ENCODE peak calls at places on chromosomes 16 and 17, in five cellular contexts. A is neural progenitor cell, T is heart right ventricle, Z is H1, J is stomach. Q is an unnamed sample.

GRCh38 chr16:46898006-46898405 is 13.8 kb downstream of the GPT2 start:
- DNase-seq in T (peak; percentile 34), Z (no peak), A (no peak), J (no peak), Q (no peak)

GRCh38 chr17:45231481-45232116 is 9.9 kb downstream of the FMNL1 start:
- DNase-seq in T (peak; percentile 39), A (peak; percentile 68), Z (peak; percentile 78), J (peak; percentile 56), Q (peak; percentile 59)

GRCh38 chr17:71229036-71229435 is 891.8 kb upstream of the SOX9 start:
- DNase-seq in J (no peak), T (no peak), A (no peak), Z (no peak), Q (no peak)

GRCh38 chr16:50190292-50190691 is 37.2 kb downstream of the TENT4B start:
- DNase-seq in T (no peak), Z (no peak), J (no peak), A (no peak), Q (no peak)

GRCh38 chr17:979211-979538 is 401 bp downstream of the NXN start:
- DNase-seq in T (no peak), Z (no peak), J (no peak), A (no peak), Q (no peak)

GRCh38 chr16:78925071-78925714 is 675.3 kb downstream of the MAF start:
- DNase-seq in J (peak; percentile 51), T (peak; percentile 23), A (peak; percentile 28), Z (peak; percentile 65), Q (no peak)

GRCh38 chr17:53919356-53919755 is 96.6 kb downstream of the KIF2B start:
- DNase-seq in J (no peak), T (no peak), Z (no peak), A (no peak), Q (no peak)

GRCh38 chr17:49285716-49286115 is 55.1 kb upstream of the PHOSPHO1 start:
- DNase-seq in T (no peak), J (no peak), Z (no peak), A (peak; percentile 17), Q (no peak)

GRCh38 chr17:75240394-75241142 is 20.8 kb downstream of the GGA3 start:
- DNase-seq in T (no peak), A (peak; percentile 88), Z (peak; percentile 91), J (no peak), Q (no peak)

GRCh38 chr17:17837966-17838962 is 1.5 kb upstream of the SREBF1 start:
- DNase-seq in J (no peak), A (peak; percentile 41), T (peak; percentile 52), Z (peak; percentile 72), Q (peak; percentile 87)

GRCh38 chr17:16583781-16584180 is 14.8 kb upstream of the ZNF287 start:
- DNase-seq in T (no peak), A (no peak), J (no peak), Z (no peak), Q (no peak)

GRCh38 chr17:80871341-80871740 is 120.3 kb upstream of the CHMP6 start:
- DNase-seq in J (no peak), T (no peak), A (no peak), Z (no peak), Q (no peak)

GRCh38 chr16:82876951-82877350 is 250.2 kb downstream of the CDH13 start:
- DNase-seq in J (no peak), T (no peak), Z (no peak), A (no peak), Q (no peak)

GRCh38 chr17:74779948-74780400 is 3.8 kb upstream of the NAT9 start:
- DNase-seq in Z (no peak), A (no peak), J (peak; percentile 35), T (no peak), Q (no peak)

GRCh38 chr16:17887963-17888362 is 417.2 kb upstream of the XYLT1 start:
- DNase-seq in A (no peak), J (no peak), Z (no peak), T (no peak), Q (no peak)

GRCh38 chr17:36209575-36209974 is 1.3 kb upstream of the CCL4L2 start:
- DNase-seq in J (no peak), Z (no peak), T (no peak), A (no peak), Q (no peak)

GRCh38 chr16:17497648-17498047 is 26.9 kb upstream of the XYLT1 start:
- DNase-seq in A (no peak), J (no peak), Z (no peak), T (no peak), Q (no peak)

GRCh38 chr16:53744449-53744848 is 40.5 kb downstream of the FTO start:
- DNase-seq in Z (no peak), J (no peak), T (no peak), A (no peak), Q (no peak)

GRCh38 chr17:7838291-7839075 is 4.5 kb downstream of the KDM6B start:
- DNase-seq in J (no peak), T (no peak), Z (no peak), A (peak; percentile 92), Q (no peak)

GRCh38 chr17:8793649-8794048 is 5.5 kb downstream of the MFSD6L start:
- DNase-seq in T (no peak), J (no peak), A (no peak), Z (no peak), Q (no peak)

GRCh38 chr17:9880582-9880999 is 24.5 kb downstream of the RCVRN start:
- DNase-seq in Z (no peak), J (no peak), T (no peak), A (no peak), Q (no peak)

GRCh38 chr16:57264381-57264780 is 19.3 kb downstream of the ARL2BP start:
- DNase-seq in T (no peak), A (no peak), J (no peak), Z (no peak), Q (peak; percentile 33)

GRCh38 chr17:54901230-54901847 is 687 bp downstream of the TOM1L1 start:
- DNase-seq in Z (no peak), T (no peak), A (no peak), J (no peak), Q (no peak)

GRCh38 chr16:2486645-2487516 is 12.0 kb downstream of the TBC1D24 start:
- DNase-seq in Z (no peak), J (peak; percentile 81), T (peak; percentile 59), A (peak; percentile 52), Q (no peak)

GRCh38 chr17:77968788-77969187 is 10.3 kb downstream of the TNRC6C start:
- DNase-seq in J (no peak), Z (no peak), T (no peak), A (no peak), Q (no peak)

GRCh38 chr17:48440660-48441059 is 10.6 kb upstream of the SKAP1 start:
- DNase-seq in T (no peak), Z (no peak), A (no peak), J (no peak), Q (no peak)

GRCh38 chr17:5486206-5487124 is at the start of gene MIS12:
- DNase-seq in J (peak; percentile 98), Z (peak; percentile 91), T (peak; percentile 93), A (peak; percentile 99), Q (peak; percentile 99)

GRCh38 chr16:23509441-23509754 is 896 bp downstream of the GGA2 start:
- DNase-seq in J (no peak), A (no peak), Z (no peak), T (no peak), Q (no peak)
- H3K27ac ChIP-seq in J (peak overlapping the region; percentile 88), A (peak overlapping the region; percentile 79), Z (no peak overlapping the region), T (peak overlapping the region; percentile 43), Q (no peak overlapping the region)

GRCh38 chr17:27605409-27605808 is 25.6 kb upstream of the LGALS9 start:
- DNase-seq in A (no peak), T (no peak), Z (no peak), J (no peak), Q (no peak)

GRCh38 chr17:27602721-27603445 is 28.1 kb upstream of the LGALS9 start:
- DNase-seq in J (peak; percentile 86), Z (peak; percentile 93), A (peak; percentile 86), T (peak; percentile 69), Q (peak; percentile 81)

GRCh38 chr17:27603870-27604794 is 26.9 kb upstream of the LGALS9 start:
- DNase-seq in Z (no peak), T (no peak), J (peak; percentile 75), A (no peak), Q (no peak)

GRCh38 chr17:27601975-27602302 is 29.0 kb upstream of the LGALS9 start:
- DNase-seq in J (no peak), A (no peak), T (no peak), Z (no peak), Q (no peak)

DNA sequence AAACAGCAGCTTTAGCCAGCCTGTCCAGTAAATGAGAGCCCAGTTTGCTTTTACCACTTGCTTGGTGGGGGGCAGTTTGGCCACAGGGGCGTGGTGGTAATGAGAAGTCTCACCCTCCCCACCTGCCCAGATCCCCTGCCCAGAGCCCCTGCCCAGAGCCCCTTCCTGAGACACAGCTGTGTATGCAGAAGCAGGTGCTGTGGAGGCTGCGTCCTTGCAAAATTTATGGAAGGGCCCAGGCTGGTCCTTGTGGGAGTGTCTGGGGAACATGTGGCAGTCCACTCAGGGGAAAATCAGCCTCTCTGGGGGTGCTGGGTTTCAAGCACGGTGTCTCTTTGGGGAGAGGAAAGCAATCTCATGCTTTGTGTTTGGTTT is 27.6 kb upstream of the LGALS9 start:
- DNase-seq in Z (no peak), T (no peak), J (no peak), A (no peak), Q (no peak)
- TF ChIP-seq CTCF in Z (no peak), T (no peak), J (no peak), A (no peak), Q (no peak)

GRCh38 chr16:69188716-69189115 is 1.8 kb downstream of the SNTB2 start:
- DNase-seq in T (no peak), A (peak; percentile 22), Z (no peak), J (no peak), Q (no peak)
- H3K27ac ChIP-seq in T (no peak overlapping the region), A (no peak overlapping the region), Z (no peak overlapping the region), J (peak overlapping the region; percentile 98), Q (no peak overlapping the region)

GRCh38 chr16:88541109-88541508 is 29.1 kb upstream of the ZC3H18 start:
- DNase-seq in A (no peak), J (no peak), Z (no peak), T (no peak), Q (no peak)

GRCh38 chr16:88538366-88539060 is 31.7 kb upstream of the ZC3H18 start:
- DNase-seq in Z (no peak), A (peak; percentile 53), T (no peak), J (no peak), Q (no peak)

GRCh38 chr16:88540346-88540977 is 29.7 kb upstream of the ZC3H18 start:
- DNase-seq in T (no peak), A (no peak), J (peak; percentile 58), Z (no peak), Q (no peak)

GRCh38 chr16:88539261-88539651 is 30.9 kb upstream of the ZC3H18 start:
- DNase-seq in A (no peak), T (no peak), Z (no peak), J (no peak), Q (no peak)

DNA sequence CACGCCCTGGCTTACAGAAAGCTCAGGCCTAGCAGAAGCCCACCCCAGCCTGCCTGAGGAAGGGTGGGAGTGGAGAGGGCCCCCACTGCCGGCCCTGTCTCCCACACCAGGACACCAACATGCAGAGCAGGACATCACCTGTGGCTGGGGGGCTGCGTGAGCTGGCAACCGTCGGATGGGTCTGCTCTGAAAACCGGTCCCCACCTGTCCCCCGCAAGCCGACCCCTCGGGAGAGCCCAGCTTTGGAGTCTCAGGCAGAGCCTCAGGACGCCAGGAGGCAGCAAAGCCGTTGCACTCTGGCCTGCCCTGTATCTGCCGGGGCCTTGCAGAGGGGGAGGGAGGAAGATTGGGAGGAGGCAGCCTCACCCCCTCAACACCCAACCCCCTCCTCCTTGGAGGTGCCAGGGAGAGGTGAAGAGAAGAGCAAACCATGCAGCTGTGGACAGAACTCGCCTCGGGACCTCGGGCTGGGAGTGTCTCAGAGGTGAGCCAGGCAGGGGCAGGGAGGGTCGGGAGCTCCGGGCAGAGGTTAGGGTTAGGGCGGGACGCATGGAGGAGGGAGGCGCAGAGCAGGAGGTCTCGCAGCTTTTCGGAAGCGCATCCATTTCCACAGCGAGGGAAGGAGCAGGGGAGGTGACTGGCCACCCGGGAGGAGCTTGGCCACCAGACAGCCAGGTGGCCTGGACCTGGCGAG is 30.4 kb upstream of the ZC3H18 start:
- DNase-seq in T (no peak), J (no peak), A (no peak), Z (no peak), Q (no peak)
- TF ChIP-seq CTCF in T (no peak), J (no peak), A (no peak), Z (no peak), Q (no peak)

Q was measured in suprapubic skin.